ENCODE peak calls at places on chromosomes 2 and 18, in six cellular contexts. B is HuH-7.5, G is M059J, U is astrocyte of the spinal cord, P is WTC11, S is cardiac muscle cell. E is an unnamed sample.

GRCh38 chr2:42238644-42239288 is 69.6 kb downstream of the EML4 start:
- DNase-seq in B (no peak), G (peak; percentile 56), U (no peak), P (peak; percentile 47), S (no peak), E (peak; percentile 28)

GRCh38 chr2:162297925-162298552 is 20.4 kb downstream of the IFIH1 start:
- DNase-seq in B (no peak), G (peak; percentile 77), U (peak; percentile 85), P (peak; percentile 33), S (peak; percentile 86), E (peak; percentile 69)

GRCh38 chr2:231866450-231866849 is 59.7 kb downstream of the NPPC start:
- DNase-seq in B (no peak), G (no peak), U (no peak), P (no peak), S (no peak), E (no peak)

GRCh38 chr2:101111917-101112771 is 39.0 kb downstream of the TBC1D8 start:
- DNase-seq in B (no peak), G (peak; percentile 84), U (peak; percentile 71), P (no peak), S (peak; percentile 60), E (peak; percentile 38)

GRCh38 chr18:3234457-3234856 is 13.1 kb upstream of the MYL12A start:
- DNase-seq in B (no peak), G (no peak), U (no peak), P (no peak), S (no peak), E (no peak)

GRCh38 chr18:49647496-49648168 is 85.8 kb downstream of the LIPG start:
- DNase-seq in B (no peak), G (peak; percentile 81), U (peak; percentile 48), P (no peak), S (peak; percentile 28), E (peak; percentile 73)

GRCh38 chr2:101763496-101764333 is 66.2 kb downstream of the MAP4K4 start:
- DNase-seq in B (peak; percentile 38), G (no peak), U (no peak), P (no peak), S (no peak), E (no peak)

GRCh38 chr2:44542520-44542919 is 180.8 kb downstream of the CAMKMT start:
- DNase-seq in B (no peak), G (no peak), U (no peak), P (no peak), S (no peak), E (no peak)

GRCh38 chr2:161625314-161625919 is 1.2 kb downstream of the SLC4A10 start:
- DNase-seq in B (no peak), G (no peak), U (peak; percentile 3), P (peak; percentile 66), S (no peak), E (no peak)

GRCh38 chr2:55838653-55839052 is 84.9 kb downstream of the EFEMP1 start:
- DNase-seq in B (no peak), G (no peak), U (no peak), P (no peak), S (no peak), E (no peak)

GRCh38 chr2:130954873-130955272 is 118.2 kb downstream of the ARHGEF4 start:
- DNase-seq in B (no peak), G (no peak), U (no peak), P (no peak), S (no peak), E (no peak)

GRCh38 chr2:175251425-175252041 is 70.0 kb upstream of the ATP5MC3 start:
- DNase-seq in B (peak; percentile 27), G (peak; percentile 41), U (peak; percentile 45), P (no peak), S (peak; percentile 60), E (no peak)

GRCh38 chr2:10161206-10161931 is 38.8 kb downstream of the RRM2 start:
- DNase-seq in B (no peak), G (no peak), U (peak; percentile 31), P (no peak), S (no peak), E (peak; percentile 39)

GRCh38 chr2:241820625-241821384 is 11.8 kb downstream of the NEU4 start:
- DNase-seq in B (no peak), G (no peak), U (no peak), P (no peak), S (no peak), E (no peak)

GRCh38 chr2:120599064-120599463 is 136.6 kb upstream of the GLI2 start:
- DNase-seq in B (no peak), G (no peak), U (no peak), P (no peak), S (no peak), E (no peak)

GRCh38 chr2:144694456-144694855 is 174.5 kb upstream of the ZEB2 start:
- DNase-seq in B (no peak), G (peak; percentile 41), U (no peak), P (no peak), S (no peak), E (no peak)

GRCh38 chr2:45852450-45853150 is 201.1 kb downstream of the PRKCE start:
- DNase-seq in B (no peak), G (no peak), U (peak; percentile 7), P (no peak), S (no peak), E (no peak)

GRCh38 chr2:172426635-172427255 is 641 bp upstream of the ITGA6 start:
- DNase-seq in B (no peak), G (no peak), U (no peak), P (no peak), S (no peak), E (no peak)

GRCh38 chr2:50746526-50746925 is 285.4 kb downstream of the NRXN1 start:
- DNase-seq in B (peak; percentile 3), G (no peak), U (peak; percentile 30), P (peak; percentile 65), S (peak; percentile 33), E (no peak)

GRCh38 chr2:2291500-2292260 is 39.4 kb downstream of the MYT1L start:
- DNase-seq in B (peak; percentile 7), G (peak; percentile 32), U (no peak), P (peak; percentile 71), S (no peak), E (peak; percentile 63)

GRCh38 chr2:86518498-86518897 is 44.7 kb downstream of the CHMP3 start:
- DNase-seq in B (no peak), G (peak; percentile 4), U (no peak), P (peak; percentile 28), S (peak; percentile 33), E (no peak)

GRCh38 chr2:222903234-222904220 is 42.7 kb downstream of the ACSL3 start:
- DNase-seq in B (no peak), G (peak; percentile 54), U (peak; percentile 69), P (no peak), S (peak; percentile 79), E (peak; percentile 34)

GRCh38 chr2:64750001-64750816 is 96.5 kb upstream of the SERTAD2 start:
- DNase-seq in B (peak; percentile 30), G (peak; percentile 61), U (peak; percentile 64), P (peak; percentile 39), S (peak; percentile 52), E (peak; percentile 51)

GRCh38 chr2:138275292-138275690 is 226.3 kb upstream of the SPOPL start:
- DNase-seq in B (no peak), G (peak; percentile 10), U (no peak), P (no peak), S (no peak), E (no peak)

GRCh38 chr2:101644842-101645383 is 52.6 kb upstream of the MAP4K4 start:
- DNase-seq in B (no peak), G (no peak), U (no peak), P (no peak), S (no peak), E (no peak)

GRCh38 chr2:74086001-74086400 is 61.7 kb downstream of the BOLA3 start:
- DNase-seq in B (no peak), G (no peak), U (no peak), P (no peak), S (no peak), E (no peak)

GRCh38 chr2:106890611-106891010 is 4.6 kb upstream of the ST6GAL2 start:
- DNase-seq in B (no peak), G (no peak), U (no peak), P (no peak), S (no peak), E (no peak)

E was measured in Daoy.